ENCODE peak calls at places on chromosomes 6 and 20, in four cellular contexts. One of them, this sample, is unnamed.

GRCh38 chr6:11535801-11536230 is 1.7 kb upstream of the TMEM170B start:
- DNase-seq in AG04450: no peak
- DNase-seq in heart left ventricle: no peak
- DNase-seq in brain microvascular endothelial cell: peak; percentile 56
- DNase-seq in this sample: no peak

GRCh38 chr20:44384423-44385027 is 29.0 kb downstream of the HNF4A start:
- DNase-seq in heart left ventricle: peak; percentile 80
- DNase-seq in brain microvascular endothelial cell: peak; percentile 56
- DNase-seq in AG04450: peak; percentile 16
- DNase-seq in this sample: no peak

GRCh38 chr20:53654932-53655674 is 61.5 kb upstream of the ZNF217 start:
- DNase-seq in AG04450: no peak
- DNase-seq in brain microvascular endothelial cell: no peak
- DNase-seq in heart left ventricle: no peak
- DNase-seq in this sample: no peak

GRCh38 chr6:42278131-42278853 is 60.6 kb upstream of the MRPS10 start:
- DNase-seq in AG04450: no peak
- DNase-seq in heart left ventricle: no peak
- DNase-seq in brain microvascular endothelial cell: no peak
- DNase-seq in this sample: peak; percentile 55

GRCh38 chr6:123380257-123380656 is 256.5 kb downstream of the TRDN start:
- DNase-seq in brain microvascular endothelial cell: peak; percentile 3
- DNase-seq in AG04450: no peak
- DNase-seq in heart left ventricle: no peak
- DNase-seq in this sample: no peak

GRCh38 chr6:90097357-90097756 is 199.3 kb downstream of the BACH2 start:
- DNase-seq in heart left ventricle: no peak
- DNase-seq in brain microvascular endothelial cell: no peak
- DNase-seq in AG04450: no peak
- DNase-seq in this sample: no peak

GRCh38 chr20:11705512-11705911 is 212.2 kb upstream of the BTBD3 start:
- DNase-seq in AG04450: no peak
- DNase-seq in brain microvascular endothelial cell: no peak
- DNase-seq in heart left ventricle: no peak
- DNase-seq in this sample: no peak

GRCh38 chr20:11850901-11851300 is 66.8 kb upstream of the BTBD3 start:
- DNase-seq in AG04450: no peak
- DNase-seq in brain microvascular endothelial cell: peak; percentile 43
- DNase-seq in heart left ventricle: no peak
- DNase-seq in this sample: no peak

GRCh38 chr6:150930816-150931215 is 65.3 kb downstream of the MTHFD1L start:
- DNase-seq in heart left ventricle: no peak
- DNase-seq in AG04450: peak; percentile 70
- DNase-seq in brain microvascular endothelial cell: peak; percentile 76
- DNase-seq in this sample: no peak

GRCh38 chr6:151959086-151959485 is 151.6 kb downstream of the ESR1 start:
- DNase-seq in AG04450: no peak
- DNase-seq in brain microvascular endothelial cell: no peak
- DNase-seq in heart left ventricle: no peak
- DNase-seq in this sample: no peak

GRCh38 chr6:26043389-26044139 is 43.7 kb upstream of the HFE start:
- DNase-seq in heart left ventricle: peak; percentile 76
- DNase-seq in AG04450: peak; percentile 96
- DNase-seq in brain microvascular endothelial cell: peak; percentile 93
- DNase-seq in this sample: peak; percentile 89

DNA sequence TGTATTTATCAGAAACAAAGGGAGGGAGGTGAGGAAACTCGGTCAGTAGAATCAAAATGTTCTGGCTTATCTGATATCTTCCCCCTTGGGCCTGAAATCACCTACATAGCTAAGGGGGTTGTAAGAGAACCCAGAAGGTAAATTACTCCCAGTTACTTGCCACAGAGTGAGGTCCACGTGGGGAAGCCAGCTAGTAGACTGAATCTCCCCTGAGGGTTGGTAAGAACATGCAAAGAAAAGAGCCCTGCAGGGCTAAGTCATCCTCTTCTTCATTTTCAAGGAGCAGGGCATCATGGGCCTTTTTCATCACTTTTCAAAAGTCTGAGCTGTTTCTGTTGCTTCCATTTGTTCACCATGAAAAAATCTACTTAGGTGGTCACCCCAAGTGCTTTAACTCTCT is 115.4 kb downstream of the QRSL1 start:
- DNase-seq in heart left ventricle: no peak
- DNase-seq in AG04450: no peak
- DNase-seq in brain microvascular endothelial cell: no peak
- DNase-seq in this sample: no peak
- H3K27ac ChIP-seq in heart left ventricle: no peak overlapping the region
- H3K27ac ChIP-seq in AG04450: no peak overlapping the region
- H3K27ac ChIP-seq in brain microvascular endothelial cell: no peak overlapping the region
- H3K27ac ChIP-seq in this sample: no peak overlapping the region

DNA sequence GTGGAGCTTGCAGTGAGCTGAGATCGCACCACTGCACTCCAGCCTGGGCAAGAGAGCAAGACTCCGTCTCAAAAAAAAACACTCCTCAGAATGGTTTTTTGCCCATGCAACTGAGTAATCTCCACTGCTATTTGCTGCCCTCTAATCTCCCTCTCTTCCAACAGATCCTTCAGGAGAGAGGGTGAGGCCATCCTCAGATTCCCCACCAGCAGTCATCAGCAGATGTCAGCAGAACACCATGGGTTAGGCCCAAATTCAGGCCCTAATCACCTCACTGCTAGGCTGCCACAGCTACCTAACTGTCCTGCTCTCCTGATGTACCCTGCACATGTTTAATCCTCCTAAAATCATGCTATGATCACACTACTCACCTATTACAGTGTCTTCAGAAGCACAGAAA is 63.2 kb upstream of the BEND6 start:
- DNase-seq in heart left ventricle: no peak
- DNase-seq in brain microvascular endothelial cell: no peak
- DNase-seq in AG04450: peak; percentile 8
- DNase-seq in this sample: no peak
- TF ChIP-seq CTCF in heart left ventricle: no peak
- TF ChIP-seq CTCF in brain microvascular endothelial cell: no peak
- TF ChIP-seq CTCF in AG04450: peak; percentile 27
- TF ChIP-seq CTCF in this sample: no peak

DNA sequence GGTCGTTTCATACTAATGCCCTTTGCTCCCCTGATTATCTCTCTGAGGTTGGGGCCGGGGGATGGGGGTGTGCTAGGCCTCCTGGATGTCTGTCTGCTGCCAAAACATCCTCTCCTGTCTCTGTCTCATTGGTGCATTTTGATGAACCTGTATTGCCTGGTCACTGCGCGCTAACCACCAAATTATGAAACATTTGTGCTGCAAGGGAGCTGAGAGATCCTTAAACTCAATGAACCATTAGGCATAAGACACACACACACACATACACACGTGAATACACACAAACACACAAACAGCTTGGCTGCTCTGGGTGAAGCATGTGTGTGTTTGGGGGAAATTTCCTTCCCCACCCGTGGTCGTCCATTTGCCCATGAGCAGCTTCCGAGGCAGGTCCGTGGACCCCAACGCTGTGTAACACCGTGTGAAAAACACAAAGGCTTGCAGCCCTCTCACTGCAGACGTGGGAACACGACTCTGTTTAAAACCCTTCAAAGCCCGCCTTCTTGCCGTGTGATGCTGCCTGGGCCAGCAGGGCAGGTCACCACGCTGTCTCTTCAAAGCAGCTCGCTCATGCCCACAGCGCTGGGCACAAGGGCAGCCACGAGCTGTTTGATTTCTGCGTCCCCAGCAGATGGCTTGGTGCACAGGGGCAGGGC is 96.6 kb downstream of the CDH26 start:
- DNase-seq in heart left ventricle: no peak
- DNase-seq in brain microvascular endothelial cell: no peak
- DNase-seq in AG04450: no peak
- DNase-seq in this sample: peak; percentile 59
- H3K4me3 ChIP-seq in heart left ventricle: no peak overlapping the region
- H3K4me3 ChIP-seq in brain microvascular endothelial cell: no peak overlapping the region
- H3K4me3 ChIP-seq in AG04450: no peak overlapping the region
- H3K4me3 ChIP-seq in this sample: no peak overlapping the region

GRCh38 chr6:54074109-54074508 is 37.1 kb upstream of the MLIP start:
- DNase-seq in brain microvascular endothelial cell: no peak
- DNase-seq in heart left ventricle: no peak
- DNase-seq in AG04450: no peak
- DNase-seq in this sample: no peak

GRCh38 chr6:54072708-54073313 is 38.4 kb upstream of the MLIP start:
- DNase-seq in AG04450: no peak
- DNase-seq in brain microvascular endothelial cell: no peak
- DNase-seq in heart left ventricle: peak; percentile 52
- DNase-seq in this sample: no peak

GRCh38 chr6:54073487-54073886 is 37.8 kb upstream of the MLIP start:
- DNase-seq in heart left ventricle: no peak
- DNase-seq in AG04450: no peak
- DNase-seq in brain microvascular endothelial cell: no peak
- DNase-seq in this sample: no peak

GRCh38 chr6:54076159-54076789 is 35.0 kb upstream of the MLIP start:
- DNase-seq in heart left ventricle: no peak
- DNase-seq in AG04450: no peak
- DNase-seq in brain microvascular endothelial cell: no peak
- DNase-seq in this sample: no peak

GRCh38 chr6:54074591-54075195 is 36.5 kb upstream of the MLIP start:
- DNase-seq in brain microvascular endothelial cell: no peak
- DNase-seq in heart left ventricle: peak; percentile 50
- DNase-seq in AG04450: no peak
- DNase-seq in this sample: no peak
- H3K27ac ChIP-seq in brain microvascular endothelial cell: no peak overlapping the region
- H3K27ac ChIP-seq in heart left ventricle: no peak overlapping the region
- H3K27ac ChIP-seq in AG04450: no peak overlapping the region
- H3K27ac ChIP-seq in this sample: no peak overlapping the region

DNA sequence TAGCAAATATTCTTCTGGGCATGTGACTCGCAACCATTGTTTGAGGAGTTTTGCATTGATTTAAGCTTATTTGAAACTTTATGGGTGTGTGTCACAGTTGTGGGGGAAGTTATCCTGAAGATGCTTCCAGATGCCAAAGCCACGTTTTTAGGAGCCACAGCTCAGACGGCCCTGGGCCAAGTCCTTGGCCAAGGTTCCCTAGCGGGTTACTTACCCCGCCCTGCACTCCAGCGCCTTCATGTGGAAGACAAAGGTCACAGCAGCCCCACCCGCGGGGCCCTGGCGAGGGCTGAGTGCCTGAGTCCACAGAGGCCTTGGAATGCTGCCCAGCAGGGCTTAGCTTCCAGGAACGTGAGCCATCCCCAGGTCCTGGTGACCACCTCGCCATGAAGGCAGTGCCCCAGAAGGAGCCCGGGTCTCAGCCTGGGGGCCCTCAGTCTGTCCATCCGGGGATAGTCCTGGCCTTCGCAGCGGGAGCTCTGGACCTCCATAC is 308.3 kb downstream of the CDH4 start:
- DNase-seq in brain microvascular endothelial cell: no peak
- DNase-seq in AG04450: no peak
- DNase-seq in heart left ventricle: peak; percentile 46
- DNase-seq in this sample: no peak
- TF ChIP-seq CTCF in brain microvascular endothelial cell: peak; percentile 22
- TF ChIP-seq CTCF in AG04450: peak; percentile 15
- TF ChIP-seq CTCF in heart left ventricle: no peak
- TF ChIP-seq CTCF in this sample: no peak

DNA sequence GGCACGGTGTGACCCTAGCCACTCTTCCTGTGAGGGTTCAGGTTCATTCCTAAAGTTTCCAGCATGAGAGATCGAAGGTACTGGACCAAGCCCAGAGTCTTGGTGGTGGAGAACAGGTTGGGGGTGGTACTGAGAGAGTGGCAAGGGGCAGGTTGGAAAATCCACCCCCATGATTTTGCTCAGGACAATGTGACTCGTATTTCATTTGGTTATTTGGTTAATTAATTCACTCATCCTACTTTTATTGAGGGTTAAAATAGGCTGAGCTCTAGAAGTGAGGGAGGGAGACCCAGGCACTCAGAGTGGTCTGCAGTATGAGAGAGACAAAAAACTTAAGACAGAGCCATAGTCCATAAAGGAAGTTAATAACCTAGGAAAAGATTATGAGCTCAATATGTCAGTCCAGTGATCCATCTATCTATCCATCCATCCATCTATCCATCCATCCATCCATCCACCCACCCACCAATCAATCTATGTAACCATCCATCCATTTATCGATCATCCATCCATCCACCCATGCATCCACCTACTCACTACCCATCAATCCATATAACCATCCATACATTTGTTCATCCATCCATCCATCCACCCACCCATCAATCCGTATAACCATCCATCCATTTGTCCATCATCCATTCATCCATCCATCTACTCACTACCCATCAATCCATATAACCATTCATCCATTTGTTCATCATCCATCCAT is 6.7 kb upstream of the BPIFB6 start:
- DNase-seq in heart left ventricle: no peak
- DNase-seq in AG04450: no peak
- DNase-seq in brain microvascular endothelial cell: no peak
- DNase-seq in this sample: no peak
- H3K4me3 ChIP-seq in heart left ventricle: no peak overlapping the region
- H3K4me3 ChIP-seq in AG04450: no peak overlapping the region
- H3K4me3 ChIP-seq in brain microvascular endothelial cell: no peak overlapping the region
- H3K4me3 ChIP-seq in this sample: no peak overlapping the region